ENCODE peak calls at places on chromosomes 7 and 10, in seven cellular contexts. Q is GM23338, X is suprapubic skin, Z is SK-N-SH, E is HepG2, F is H1, O is GM12878. A is an unnamed sample.

GRCh38 chr10:29141761-29142160 is 147.1 kb upstream of the LYZL1 start:
- DNase-seq in Q (peak; percentile 10), X (no peak), Z (peak; percentile 53), E (no peak), F (no peak), O (no peak), A (no peak)

GRCh38 chr10:30529373-30529998 is 95.5 kb downstream of the MAP3K8 start:
- DNase-seq in Q (peak; percentile 32), X (peak; percentile 75), Z (no peak), E (no peak), F (no peak), O (peak; percentile 77), A (no peak)

GRCh38 chr10:600876-601275 is 88.6 kb downstream of the DIP2C start:
- DNase-seq in Q (no peak), X (no peak), Z (no peak), E (no peak), F (no peak), O (no peak), A (no peak)

GRCh38 chr10:50604823-50605222 is 18.9 kb downstream of the SGMS1 start:
- DNase-seq in Q (no peak), X (no peak), Z (no peak), E (no peak), F (no peak), O (no peak), A (no peak)

GRCh38 chr7:121882731-121883130 is 9.8 kb downstream of the PTPRZ1 start:
- DNase-seq in Q (no peak), X (no peak), Z (no peak), E (no peak), F (no peak), O (no peak), A (no peak)

GRCh38 chr10:27448926-27449325 is 55.2 kb upstream of the RAB18 start:
- DNase-seq in Q (peak; percentile 28), X (no peak), Z (no peak), E (peak; percentile 4), F (no peak), O (no peak), A (no peak)

GRCh38 chr7:154781369-154782303 is 221.3 kb downstream of the PAXIP1 start:
- DNase-seq in Q (no peak), X (peak; percentile 19), Z (no peak), E (no peak), F (no peak), O (no peak), A (no peak)

GRCh38 chr7:106201176-106201575 is 83.6 kb downstream of the NAMPT start:
- DNase-seq in Q (no peak), X (no peak), Z (no peak), E (no peak), F (no peak), O (no peak), A (no peak)

GRCh38 chr10:91493313-91493712 is 83.2 kb downstream of the HECTD2 start:
- DNase-seq in Q (peak; percentile 66), X (no peak), Z (peak; percentile 53), E (peak; percentile 41), F (no peak), O (no peak), A (no peak)

GRCh38 chr7:113087278-113087998 is 811 bp upstream of the GPR85 start:
- DNase-seq in Q (peak; percentile 75), X (no peak), Z (peak; percentile 84), E (peak; percentile 1), F (no peak), O (no peak), A (no peak)

GRCh38 chr7:93359520-93360198 is 127.5 kb downstream of the VPS50 start:
- DNase-seq in Q (no peak), X (no peak), Z (no peak), E (no peak), F (no peak), O (no peak), A (no peak)

GRCh38 chr10:110643670-110644597 is at the start of gene RBM20:
- DNase-seq in Q (peak; percentile 52), X (no peak), Z (peak; percentile 91), E (no peak), F (peak; percentile 75), O (no peak), A (no peak)

GRCh38 chr10:79084012-79084971 is 15.5 kb downstream of the ZMIZ1 start:
- DNase-seq in Q (peak; percentile 68), X (peak; percentile 98), Z (peak; percentile 59), E (peak; percentile 93), F (no peak), O (no peak), A (no peak)

GRCh38 chr10:126013489-126014281 is 117.3 kb downstream of the FANK1 start:
- DNase-seq in Q (peak; percentile 58), X (no peak), Z (no peak), E (no peak), F (peak; percentile 55), O (no peak), A (peak; percentile 43)

GRCh38 chr10:108323274-108323798 is 1158.8 kb upstream of the SORCS1 start:
- DNase-seq in Q (no peak), X (no peak), Z (no peak), E (no peak), F (no peak), O (no peak), A (no peak)

GRCh38 chr7:22627136-22627535 is 99.9 kb upstream of the IL6 start:
- DNase-seq in Q (no peak), X (no peak), Z (no peak), E (no peak), F (no peak), O (no peak), A (no peak)

GRCh38 chr7:140176271-140176701 is 497 bp downstream of the KDM7A start:
- DNase-seq in Q (peak; percentile 34), X (no peak), Z (peak; percentile 80), E (no peak), F (no peak), O (no peak), A (no peak)

GRCh38 chr10:114551310-114551972 is 106.6 kb downstream of the ABLIM1 start:
- DNase-seq in Q (no peak), X (no peak), Z (no peak), E (no peak), F (no peak), O (no peak), A (no peak)

GRCh38 chr7:27515933-27516332 is 146.8 kb downstream of the HIBADH start:
- DNase-seq in Q (peak; percentile 56), X (no peak), Z (no peak), E (no peak), F (no peak), O (no peak), A (no peak)

GRCh38 chr7:128084896-128085608 is 53.8 kb upstream of the LRRC4 start:
- DNase-seq in Q (no peak), X (no peak), Z (peak; percentile 96), E (no peak), F (no peak), O (no peak), A (no peak)

GRCh38 chr10:102597131-102597891 is 47.0 kb upstream of the TRIM8 start:
- DNase-seq in Q (no peak), X (no peak), Z (no peak), E (peak; percentile 83), F (no peak), O (no peak), A (no peak)

GRCh38 chr10:36096571-36096970 is 454.5 kb upstream of the FZD8 start:
- DNase-seq in Q (no peak), X (no peak), Z (no peak), E (no peak), F (no peak), O (no peak), A (no peak)

GRCh38 chr7:21867816-21868646 is 77.7 kb downstream of the CDCA7L start:
- DNase-seq in Q (peak; percentile 47), X (no peak), Z (no peak), E (no peak), F (no peak), O (no peak), A (no peak)

GRCh38 chr10:16995867-16996529 is 133.6 kb downstream of the CUBN start:
- DNase-seq in Q (peak; percentile 48), X (no peak), Z (no peak), E (no peak), F (no peak), O (no peak), A (no peak)

GRCh38 chr10:4450981-4451501 is 375.0 kb upstream of the AKR1E2 start:
- DNase-seq in Q (peak; percentile 18), X (no peak), Z (no peak), E (no peak), F (no peak), O (no peak), A (no peak)

GRCh38 chr7:604038-604883 is 84.6 kb upstream of the PDGFA start:
- DNase-seq in Q (no peak), X (peak; percentile 89), Z (no peak), E (no peak), F (no peak), O (peak; percentile 71), A (no peak)

GRCh38 chr10:792792-793100 is 103.3 kb upstream of the DIP2C start:
- DNase-seq in Q (no peak), X (no peak), Z (peak; percentile 24), E (no peak), F (no peak), O (no peak), A (no peak)

GRCh38 chr10:99854860-99855259 is 72.4 kb downstream of the ABCC2 start:
- DNase-seq in Q (peak; percentile 69), X (no peak), Z (peak; percentile 50), E (peak; percentile 41), F (no peak), O (no peak), A (no peak)

GRCh38 chr10:82340166-82340565 is 465.2 kb downstream of the NRG3 start:
- DNase-seq in Q (no peak), X (no peak), Z (no peak), E (no peak), F (no peak), O (no peak), A (no peak)

GRCh38 chr10:47329905-47330304 is 7.7 kb downstream of the GDF2 start:
- DNase-seq in Q (no peak), X (peak; percentile 51), Z (no peak), E (no peak), F (no peak), O (no peak), A (no peak)

GRCh38 chr7:1923409-1924053 is 253.5 kb downstream of the ELFN1 start:
- DNase-seq in Q (no peak), X (no peak), Z (no peak), E (no peak), F (no peak), O (no peak), A (no peak)
- H3K4me3 ChIP-seq in Q (no peak overlapping the region), X (no peak overlapping the region), Z (no peak overlapping the region), E (no peak overlapping the region), F (no peak overlapping the region), O (no peak overlapping the region), A (no peak overlapping the region)

GRCh38 chr7:30968294-30968693 is 4.5 kb downstream of the GHRHR start:
- DNase-seq in Q (no peak), X (no peak), Z (no peak), E (no peak), F (no peak), O (no peak), A (no peak)
- H3K27me3 ChIP-seq in Q (no peaks in the 10 kb centered on the region), X (peaks cover 11% of the 10 kb centered on the region), Z (peaks cover 56% of the 10 kb centered on the region), E (no peaks in the 10 kb centered on the region), F (no peaks in the 10 kb centered on the region), O (no peaks in the 10 kb centered on the region), A (peaks cover 8% of the 10 kb centered on the region)

GRCh38 chr7:131219277-131220041 is 108.2 kb upstream of the MKLN1 start:
- DNase-seq in Q (peak; percentile 72), X (peak; percentile 81), Z (no peak), E (peak; percentile 37), F (no peak), O (no peak), A (no peak)
- TF ChIP-seq POLR2AphosphoS5 in Q (no peak), X (no peak), Z (no peak), E (no peak), F (no peak), O (no peak), A (no peak)

GRCh38 chr7:151633516-151633812 is 113.8 kb upstream of the RHEB start:
- DNase-seq in Q (no peak), X (no peak), Z (no peak), E (no peak), F (no peak), O (no peak), A (no peak)
- H3K4me3 ChIP-seq in Q (no peak overlapping the region), X (no peak overlapping the region), Z (no peak overlapping the region), E (no peak overlapping the region), F (peak overlapping the region; percentile 62), O (no peak overlapping the region), A (no peak overlapping the region)